ENCODE peak calls at places on chromosomes 13 and 19, in nine cellular contexts. J is lower lobe of right lung, H is A549, X is NCI-H1105 treated with DMSO at 0.1 percent for 48 hours, E is heart left ventricle, K is heart right ventricle, Y is cardiac fibroblast, F is fibroblast of lung, R is nephron progenitor cell. V is an unnamed sample.

GRCh38 chr19:778910-779653 is 18.2 kb upstream of the PTBP1 start:
- DNase-seq in J (no peak), H (peak), X (no peak), E (no peak), K (no peak), Y (peak), F (peak), R (no peak), V (peak)

GRCh38 chr19:41219924-41220567 is 1.0 kb downstream of the AXL start:
- DNase-seq in J (no peak), H (no peak), X (no peak), E (peak), K (peak), Y (peak), F (peak), R (peak), V (no peak)

GRCh38 chr19:35446194-35446593 is 1.9 kb upstream of the FFAR2 start:
- DNase-seq in J (no peak), H (no peak), X (no peak), E (no peak), K (no peak), Y (no peak), F (no peak), R (no peak), V (no peak)

GRCh38 chr19:1567116-1567847 is 843 bp downstream of the MEX3D start:
- DNase-seq in J (no peak), H (no peak), X (peak), E (peak), K (no peak), Y (no peak), F (no peak), R (peak), V (peak)

GRCh38 chr13:112129557-112129956 is 62.6 kb downstream of the SOX1 start:
- DNase-seq in J (no peak), H (no peak), X (no peak), E (no peak), K (no peak), Y (no peak), F (no peak), R (no peak), V (no peak)

GRCh38 chr19:51375504-51376221 is 3.2 kb upstream of the NKG7 start:
- DNase-seq in J (no peak), H (no peak), X (no peak), E (no peak), K (no peak), Y (no peak), F (no peak), R (no peak), V (no peak)

GRCh38 chr19:34480971-34481821 is at the start of gene WTIP:
- DNase-seq in J (peak), H (peak), X (no peak), E (peak), K (peak), Y (peak), F (peak), R (peak), V (peak)

GRCh38 chr13:50894042-50894441 is 15.5 kb upstream of the RNASEH2B start:
- DNase-seq in J (no peak), H (no peak), X (no peak), E (no peak), K (no peak), Y (no peak), F (no peak), R (no peak), V (no peak)

GRCh38 chr19:36894849-36895383 is 21.2 kb downstream of the ZNF829 start:
- DNase-seq in J (no peak), H (no peak), X (no peak), E (no peak), K (no peak), Y (no peak), F (no peak), R (no peak), V (no peak)

GRCh38 chr19:1268392-1269064 is 604 bp upstream of the CIRBP start:
- DNase-seq in J (peak), H (no peak), X (no peak), E (no peak), K (peak), Y (no peak), F (no peak), R (no peak), V (no peak)

GRCh38 chr19:3656073-3656746 is 29.6 kb upstream of the CACTIN start:
- DNase-seq in J (no peak), H (no peak), X (no peak), E (no peak), K (no peak), Y (peak), F (peak), R (no peak), V (no peak)

GRCh38 chr13:94218537-94218936 is 260.9 kb downstream of the DCT start:
- DNase-seq in J (no peak), H (no peak), X (no peak), E (no peak), K (no peak), Y (no peak), F (no peak), R (no peak), V (no peak)

GRCh38 chr13:104085611-104086010 is 1019.4 kb upstream of the SLC10A2 start:
- DNase-seq in J (no peak), H (no peak), X (no peak), E (no peak), K (no peak), Y (no peak), F (peak), R (no peak), V (no peak)

GRCh38 chr19:44625531-44626066 is 12.2 kb downstream of the IGSF23 start:
- DNase-seq in J (no peak), H (no peak), X (no peak), E (no peak), K (no peak), Y (no peak), F (no peak), R (no peak), V (no peak)

GRCh38 chr13:29284726-29285125 is 310.8 kb downstream of the SLC7A1 start:
- DNase-seq in J (no peak), H (no peak), X (no peak), E (no peak), K (no peak), Y (no peak), F (no peak), R (no peak), V (no peak)

GRCh38 chr19:5988520-5989387 is 10.8 kb upstream of the RANBP3 start:
- DNase-seq in J (no peak), H (no peak), X (no peak), E (no peak), K (no peak), Y (no peak), F (no peak), R (no peak), V (no peak)

GRCh38 chr19:2962018-2962670 is 15.2 kb upstream of the TLE6 start:
- DNase-seq in J (no peak), H (peak), X (peak), E (peak), K (peak), Y (peak), F (peak), R (peak), V (no peak)

GRCh38 chr19:46723471-46723870 is 6.6 kb upstream of the PRKD2 start:
- DNase-seq in J (no peak), H (no peak), X (no peak), E (no peak), K (no peak), Y (no peak), F (no peak), R (no peak), V (no peak)

GRCh38 chr19:1987197-1988187 is 28.0 kb downstream of the BTBD2 start:
- DNase-seq in J (no peak), H (no peak), X (no peak), E (no peak), K (no peak), Y (no peak), F (no peak), R (no peak), V (no peak)

GRCh38 chr19:984165-984967 is at the start of gene WDR18:
- DNase-seq in J (peak), H (peak), X (peak), E (peak), K (peak), Y (peak), F (peak), R (peak), V (peak)

GRCh38 chr19:15640294-15640903 is at the start of gene CYP4F3:
- DNase-seq in J (peak), H (peak), X (peak), E (peak), K (peak), Y (no peak), F (no peak), R (no peak), V (peak)

GRCh38 chr19:30649934-30650614 is 277.9 kb downstream of the ZNF536 start:
- DNase-seq in J (no peak), H (peak), X (peak), E (no peak), K (peak), Y (peak), F (peak), R (peak), V (no peak)

GRCh38 chr19:5113101-5113557 is 144.2 kb downstream of the KDM4B start:
- DNase-seq in J (no peak), H (no peak), X (no peak), E (no peak), K (no peak), Y (peak), F (peak), R (no peak), V (no peak)

GRCh38 chr19:10096615-10096963 is 5.9 kb downstream of the ANGPTL6 start:
- DNase-seq in J (no peak), H (no peak), X (no peak), E (peak), K (no peak), Y (peak), F (no peak), R (no peak), V (no peak)

GRCh38 chr19:52336117-52336811 is at the start of gene ZNF610:
- DNase-seq in J (peak), H (no peak), X (peak), E (peak), K (peak), Y (peak), F (peak), R (peak), V (peak)

GRCh38 chr13:97108535-97108910 is 113.6 kb upstream of the MBNL2 start:
- DNase-seq in J (no peak), H (no peak), X (no peak), E (no peak), K (no peak), Y (peak), F (peak), R (no peak), V (no peak)

GRCh38 chr19:33306853-33307792 is 4.8 kb upstream of the CEBPA start:
- DNase-seq in J (no peak), H (no peak), X (no peak), E (no peak), K (no peak), Y (no peak), F (no peak), R (no peak), V (peak)

V was measured in breast epithelium.